ENCODE peak calls at places on chromosomes 4 and X, in five cellular contexts. S, Z, C, L and D are unnamed samples.

GRCh38 chr4:85952982-85953650 is 406.7 kb downstream of the MAPK10 start:
- ATAC-seq in S (no peak), Z (no peak), C (no peak), L (no peak), D (no peak)

GRCh38 chr4:142713282-142714030 is 132.6 kb downstream of the INPP4B start:
- ATAC-seq in S (no peak), Z (no peak), C (no peak), L (no peak), D (no peak)

GRCh38 chrX:48357681-48358080 is 1.2 kb upstream of the SSX3 start:
- ATAC-seq in S (no peak), Z (no peak), C (no peak), L (no peak), D (no peak)

GRCh38 chrX:40172980-40173661 is 75.4 kb upstream of the BCOR start:
- ATAC-seq in S (no peak), Z (no peak), C (no peak), L (no peak), D (no peak)

GRCh38 chr4:17561195-17561909 is 15.6 kb upstream of the LAP3 start:
- ATAC-seq in S (no peak), Z (no peak), C (no peak), L (no peak), D (no peak)

GRCh38 chr4:122104184-122104583 is 47.9 kb upstream of the BLTP1 start:
- ATAC-seq in S (no peak), Z (no peak), C (no peak), L (no peak), D (no peak)

GRCh38 chr4:125938541-125938940 is 623.8 kb downstream of the FAT4 start:
- ATAC-seq in S (no peak), Z (no peak), C (no peak), L (no peak), D (no peak)

GRCh38 chrX:13377537-13377936 is 57.7 kb upstream of the ATXN3L start:
- ATAC-seq in S (peak; percentile 17), Z (no peak), C (no peak), L (no peak), D (no peak)

GRCh38 chr4:15665738-15666365 is 10.7 kb upstream of the FBXL5 start:
- ATAC-seq in S (peak; percentile 82), Z (peak; percentile 98), C (peak; percentile 75), L (peak; percentile 82), D (peak; percentile 63)

GRCh38 chr4:144685916-144686315 is 40.0 kb downstream of the HHIP start:
- ATAC-seq in S (no peak), Z (peak; percentile 25), C (no peak), L (no peak), D (no peak)

GRCh38 chr4:79913581-79913980 is 159.4 kb downstream of the ANTXR2 start:
- ATAC-seq in S (no peak), Z (no peak), C (no peak), L (no peak), D (no peak)

GRCh38 chrX:125507119-125507518 is 187.4 kb downstream of the TEX13C start:
- ATAC-seq in S (no peak), Z (no peak), C (no peak), L (no peak), D (no peak)

GRCh38 chrX:96982159-96982558 is 98.5 kb downstream of the RPA4 start:
- ATAC-seq in S (no peak), Z (no peak), C (no peak), L (no peak), D (no peak)
- TF ChIP-seq CTCF in S (no peak), Z (no peak), C (no peak), L (no peak), D (no peak)

GRCh38 chr4:38060829-38061431 is 100.7 kb downstream of the PTTG2 start:
- ATAC-seq in S (no peak), Z (no peak), C (no peak), L (no peak), D (no peak)
- TF ChIP-seq CTCF in S (no peak), Z (no peak), C (no peak), L (no peak), D (no peak)

GRCh38 chr4:3723232-3723642 is 42.9 kb upstream of the ADRA2C start:
- ATAC-seq in S (no peak), Z (no peak), C (no peak), L (no peak), D (no peak)
- TF ChIP-seq CTCF in S (no peak), Z (no peak), C (no peak), L (no peak), D (no peak)

GRCh38 chr4:94304365-94304971 is 38.2 kb downstream of the HPGDS start:
- ATAC-seq in S (peak; percentile 78), Z (no peak), C (no peak), L (no peak), D (no peak)
- TF ChIP-seq CTCF in S (no peak), Z (no peak), C (peak; percentile 66), L (peak; percentile 8), D (peak; percentile 34)

DNA sequence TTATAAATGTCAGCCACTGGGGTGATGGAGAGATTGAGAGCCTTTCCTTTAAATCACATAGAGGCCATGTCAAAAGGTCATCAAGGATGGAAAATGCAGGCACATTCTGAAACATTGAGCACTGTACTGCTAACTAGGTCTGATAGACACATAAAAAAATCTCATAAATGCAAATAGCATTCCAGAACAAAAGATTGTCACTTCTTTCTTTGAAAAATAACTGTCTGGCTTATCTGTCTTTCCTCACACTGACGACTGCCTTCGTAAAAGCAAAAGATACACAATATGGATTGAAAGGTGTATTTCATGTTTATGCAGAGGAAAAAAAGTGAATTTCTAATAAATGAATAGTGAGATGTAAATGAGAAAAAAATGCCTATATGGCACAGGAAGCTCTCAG is 59.9 kb downstream of the PABPC4L start:
- ATAC-seq in S (no peak), Z (no peak), C (no peak), L (no peak), D (no peak)
- TF ChIP-seq CTCF in S (no peak), Z (no peak), C (no peak), L (no peak), D (no peak)

GRCh38 chr4:156495109-156495508 is 476.5 kb downstream of the PDGFC start:
- ATAC-seq in S (no peak), Z (no peak), C (no peak), L (no peak), D (no peak)

GRCh38 chr4:156496797-156497196 is 474.8 kb downstream of the PDGFC start:
- ATAC-seq in S (no peak), Z (no peak), C (no peak), L (no peak), D (no peak)

GRCh38 chr4:156495836-156496235 is 475.8 kb downstream of the PDGFC start:
- ATAC-seq in S (no peak), Z (no peak), C (no peak), L (no peak), D (no peak)

GRCh38 chr4:156493858-156494257 is 477.7 kb downstream of the PDGFC start:
- ATAC-seq in S (no peak), Z (no peak), C (no peak), L (no peak), D (no peak)

GRCh38 chr4:156497486-156497885 is 474.1 kb downstream of the PDGFC start:
- ATAC-seq in S (no peak), Z (no peak), C (no peak), L (no peak), D (no peak)
- TF ChIP-seq CTCF in S (no peak), Z (no peak), C (no peak), L (no peak), D (no peak)

GRCh38 chr4:141220271-141220654 is 432 bp upstream of the ZNF330 start:
- ATAC-seq in S (no peak), Z (no peak), C (no peak), L (no peak), D (no peak)

GRCh38 chr4:141215030-141215429 is 5.7 kb upstream of the ZNF330 start:
- ATAC-seq in S (no peak), Z (no peak), C (no peak), L (no peak), D (no peak)

GRCh38 chr4:141215972-141216761 is 4.5 kb upstream of the ZNF330 start:
- ATAC-seq in S (peak; percentile 70), Z (no peak), C (no peak), L (no peak), D (no peak)

GRCh38 chr4:141223418-141223817 is 2.7 kb downstream of the ZNF330 start:
- ATAC-seq in S (no peak), Z (no peak), C (peak; percentile 59), L (no peak), D (no peak)

DNA sequence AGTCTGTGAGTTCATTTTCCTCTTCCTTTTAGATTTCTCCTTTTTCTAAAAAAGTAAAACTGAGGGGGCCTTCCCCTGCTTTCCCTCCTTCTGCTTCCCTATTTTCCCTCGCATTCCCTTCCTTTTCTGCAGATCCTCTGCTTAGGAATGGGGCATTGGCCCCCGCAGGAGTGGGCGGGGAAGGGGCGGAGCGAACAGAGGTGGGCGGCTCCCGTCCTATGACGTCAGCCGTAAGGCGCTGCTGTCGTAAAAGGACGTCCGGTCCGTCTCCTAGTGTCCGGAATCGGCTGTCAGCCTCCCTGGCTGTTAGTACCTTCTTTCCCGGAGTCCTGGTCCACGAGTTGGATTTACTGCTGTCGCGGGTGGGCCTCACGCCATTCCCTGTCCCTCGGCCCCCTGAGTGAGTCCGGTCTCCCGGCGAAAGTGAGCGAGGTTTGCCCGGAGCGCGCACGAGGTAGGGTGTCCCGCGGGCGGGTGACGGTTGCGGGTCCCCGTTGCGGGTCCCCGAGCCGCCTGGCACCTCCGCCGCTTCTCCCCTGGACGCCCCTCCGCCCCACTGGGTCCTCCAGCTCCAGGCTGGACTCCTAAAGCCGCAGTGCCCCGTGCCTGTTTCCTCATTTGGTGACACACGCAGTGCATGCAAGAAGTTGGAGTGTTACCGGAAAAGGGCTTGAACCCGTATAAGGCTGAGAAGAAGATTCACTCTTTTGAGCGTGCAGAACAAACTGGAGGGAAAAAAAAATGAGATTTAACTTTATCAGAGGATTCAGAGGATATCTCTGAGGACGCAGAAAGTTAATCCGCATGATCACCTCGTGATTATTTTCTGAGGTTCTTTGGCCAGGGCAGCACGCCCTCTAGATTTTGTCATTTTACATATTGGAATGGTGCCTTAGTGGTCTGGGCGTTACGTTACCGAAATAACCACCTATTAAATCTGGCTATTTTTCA is at the start of gene ZNF330:
- ATAC-seq in S (peak; percentile 95), Z (peak; percentile 100), C (peak; percentile 96), L (peak; percentile 98), D (peak; percentile 93)
- TF ChIP-seq CTCF in S (no peak), Z (no peak), C (peak; percentile 19), L (no peak), D (no peak)